ENCODE peak calls at places on chromosomes 6 and 20, in nine cellular contexts. O is psoas muscle; I is spleen; R is RWPE1; D is mammary epithelial cell; W is HCT116; N is H9; B is GM12878; E is CD4-positive, CD25-positive, alpha-beta regulatory T cell. S is an unnamed sample.

GRCh38 chr6:110180228-110181008 is at the start of gene CDC40:
- DNase-seq in O (peak; percentile 81), I (peak; percentile 93), R (peak; percentile 42), D (no peak), W (no peak), N (peak; percentile 61), B (no peak), E (no peak), S (no peak)

GRCh38 chr20:29408034-29408695 is 1849.3 kb upstream of the DEFB115 start:
- DNase-seq in O (peak; percentile 46), I (no peak), R (no peak), D (no peak), W (no peak), N (no peak), B (no peak), E (no peak), S (no peak)

GRCh38 chr6:160005861-160006540 is 37.1 kb downstream of the IGF2R start:
- DNase-seq in O (peak; percentile 75), I (peak; percentile 76), R (no peak), D (peak; percentile 19), W (no peak), N (no peak), B (no peak), E (no peak), S (no peak)

GRCh38 chr6:56842602-56843475 is 112.1 kb upstream of the BEND6 start:
- DNase-seq in O (peak; percentile 79), I (peak; percentile 79), R (peak; percentile 21), D (peak; percentile 64), W (no peak), N (peak; percentile 57), B (no peak), E (no peak), S (no peak)

GRCh38 chr20:5153612-5154542 is 27.1 kb downstream of the CDS2 start:
- DNase-seq in O (no peak), I (no peak), R (peak; percentile 75), D (peak; percentile 94), W (peak; percentile 63), N (no peak), B (no peak), E (no peak), S (peak; percentile 79)

GRCh38 chr6:1321715-1322114 is 9.8 kb downstream of the FOXQ1 start:
- DNase-seq in O (no peak), I (no peak), R (no peak), D (no peak), W (no peak), N (no peak), B (no peak), E (no peak), S (no peak)

GRCh38 chr6:135129139-135129867 is 51.8 kb upstream of the MYB start:
- DNase-seq in O (no peak), I (no peak), R (no peak), D (no peak), W (no peak), N (no peak), B (no peak), E (no peak), S (no peak)

GRCh38 chr6:53476979-53477378 is 67.9 kb downstream of the GCLC start:
- DNase-seq in O (no peak), I (no peak), R (no peak), D (no peak), W (no peak), N (no peak), B (no peak), E (no peak), S (no peak)

GRCh38 chr6:17866876-17867444 is 120.5 kb downstream of the KIF13A start:
- DNase-seq in O (no peak), I (no peak), R (no peak), D (no peak), W (no peak), N (no peak), B (no peak), E (no peak), S (no peak)

GRCh38 chr6:170255426-170256125 is 35.3 kb downstream of the DLL1 start:
- DNase-seq in O (no peak), I (peak; percentile 44), R (no peak), D (no peak), W (no peak), N (no peak), B (no peak), E (no peak), S (no peak)

GRCh38 chr20:38601216-38602184 is at the start of gene ARHGAP40:
- DNase-seq in O (no peak), I (no peak), R (peak; percentile 80), D (peak; percentile 13), W (peak; percentile 42), N (peak; percentile 72), B (no peak), E (no peak), S (no peak)

GRCh38 chr20:52405417-52405816 is 213.8 kb upstream of the ZFP64 start:
- DNase-seq in O (no peak), I (no peak), R (no peak), D (no peak), W (no peak), N (no peak), B (no peak), E (peak; percentile 55), S (no peak)

GRCh38 chr6:158894192-158894591 is 75.0 kb upstream of the EZR start:
- DNase-seq in O (no peak), I (no peak), R (peak; percentile 70), D (peak; percentile 89), W (peak; percentile 86), N (peak; percentile 71), B (no peak), E (no peak), S (peak; percentile 63)

GRCh38 chr20:43558412-43559146 is at the start of gene SGK2:
- DNase-seq in O (no peak), I (peak; percentile 47), R (no peak), D (no peak), W (no peak), N (no peak), B (no peak), E (no peak), S (no peak)

GRCh38 chr6:155313602-155314091 is 637 bp downstream of the TFB1M start:
- DNase-seq in O (no peak), I (no peak), R (peak; percentile 31), D (peak; percentile 30), W (no peak), N (no peak), B (no peak), E (peak; percentile 11), S (no peak)

GRCh38 chr20:53513489-53514298 is 79.9 kb downstream of the ZNF217 start:
- DNase-seq in O (no peak), I (no peak), R (no peak), D (no peak), W (no peak), N (no peak), B (no peak), E (no peak), S (no peak)

GRCh38 chr20:266604-267562 is 9.4 kb downstream of the DEFB132 start:
- DNase-seq in O (peak; percentile 91), I (peak; percentile 96), R (peak; percentile 82), D (peak; percentile 58), W (peak; percentile 65), N (peak; percentile 97), B (peak; percentile 41), E (peak; percentile 84), S (no peak)

GRCh38 chr6:82553863-82554531 is 190.4 kb downstream of the TPBG start:
- DNase-seq in O (no peak), I (no peak), R (no peak), D (no peak), W (no peak), N (no peak), B (no peak), E (no peak), S (no peak)

GRCh38 chr20:5686381-5687105 is 63.7 kb upstream of the SHLD1 start:
- DNase-seq in O (no peak), I (no peak), R (no peak), D (no peak), W (no peak), N (no peak), B (no peak), E (no peak), S (no peak)

GRCh38 chr6:116514103-116514502 is 2.7 kb downstream of the CALHM5 start:
- DNase-seq in O (no peak), I (no peak), R (no peak), D (no peak), W (no peak), N (no peak), B (no peak), E (no peak), S (no peak)

GRCh38 chr6:116511424-116512131 is at the start of gene CALHM5:
- DNase-seq in O (peak; percentile 59), I (no peak), R (peak; percentile 13), D (peak; percentile 76), W (peak; percentile 58), N (peak; percentile 36), B (no peak), E (no peak), S (peak; percentile 39)

GRCh38 chr6:116512709-116513108 is 1.3 kb downstream of the CALHM5 start:
- DNase-seq in O (no peak), I (no peak), R (no peak), D (no peak), W (no peak), N (no peak), B (no peak), E (no peak), S (no peak)

GRCh38 chr6:116513224-116513875 is 1.9 kb downstream of the CALHM5 start:
- DNase-seq in O (no peak), I (no peak), R (peak; percentile 34), D (peak; percentile 70), W (no peak), N (no peak), B (no peak), E (no peak), S (peak; percentile 49)

GRCh38 chr6:116512155-116512559 is 718 bp downstream of the CALHM5 start:
- DNase-seq in O (no peak), I (no peak), R (no peak), D (no peak), W (no peak), N (no peak), B (no peak), E (no peak), S (no peak)
- H3K27ac ChIP-seq in O (peak overlapping the region; percentile 75), I (peak overlapping the region; percentile 87), R (no peak overlapping the region), D (no peak overlapping the region), W (no peak overlapping the region), N (no peak overlapping the region), B (no peak overlapping the region), E (no peak overlapping the region), S (no peak overlapping the region)

GRCh38 chr6:156993713-156994112 is 216.5 kb downstream of the ARID1B start:
- DNase-seq in O (no peak), I (no peak), R (no peak), D (no peak), W (no peak), N (no peak), B (no peak), E (no peak), S (no peak)
- H3K27ac ChIP-seq in O (peak overlapping the region; percentile 75), I (no peak overlapping the region), R (no peak overlapping the region), D (no peak overlapping the region), W (no peak overlapping the region), N (no peak overlapping the region), B (no peak overlapping the region), E (no peak overlapping the region), S (peak overlapping the region; percentile 12)

GRCh38 chr6:23696946-23697345 is 429.1 kb upstream of the NRSN1 start:
- DNase-seq in O (no peak), I (no peak), R (no peak), D (no peak), W (no peak), N (no peak), B (no peak), E (no peak), S (no peak)
- H3K27ac ChIP-seq in O (no peak overlapping the region), I (no peak overlapping the region), R (no peak overlapping the region), D (no peak overlapping the region), W (no peak overlapping the region), N (no peak overlapping the region), B (no peak overlapping the region), E (no peak overlapping the region), S (no peak overlapping the region)

GRCh38 chr20:63543131-63543530 is 4.4 kb downstream of the SRMS start:
- DNase-seq in O (no peak), I (no peak), R (no peak), D (no peak), W (no peak), N (no peak), B (no peak), E (no peak), S (no peak)
- H3K27ac ChIP-seq in O (no peak overlapping the region), I (peak overlapping the region; percentile 88), R (peak overlapping the region; percentile 38), D (no peak overlapping the region), W (peak overlapping the region; percentile 72), N (no peak overlapping the region), B (no peak overlapping the region), E (no peak overlapping the region), S (no peak overlapping the region)